ENCODE peak calls at places on chromosomes 16 and 17, in seven cellular contexts. C is anterior cingulate cortex; E is activated T-cell treated with anti-CD3 and anti-CD28 coated beads, Interleukin-2, amount 50 U/mL, for 72 hours; X is NCI-H2081 treated with DMSO at 0.1 percent for 48 hours; Z is fibroblast of pulmonary artery; P is A172; H is NCI-H1092 treated with DMSO at 0.1 percent for 48 hours. L is an unnamed sample.

GRCh38 chr17:29143894-29144293 is 36.3 kb downstream of the MYO18A start:
- DNase-seq in C (no peak), E (no peak), X (no peak), Z (no peak), P (peak), H (no peak), L (peak)

GRCh38 chr17:43437756-43438155 is 39.0 kb downstream of the ARL4D start:
- DNase-seq in C (no peak), E (no peak), X (no peak), Z (no peak), P (no peak), H (no peak), L (no peak)

GRCh38 chr17:65656390-65657250 is 95.2 kb upstream of the AXIN2 start:
- DNase-seq in C (no peak), E (peak), X (no peak), Z (peak), P (no peak), H (no peak), L (no peak)

GRCh38 chr17:14712471-14713075 is 411.7 kb downstream of the HS3ST3B1 start:
- DNase-seq in C (no peak), E (no peak), X (no peak), Z (peak), P (no peak), H (no peak), L (no peak)

GRCh38 chr16:67431077-67431804 is at the start of gene HSD11B2:
- DNase-seq in C (no peak), E (peak), X (no peak), Z (peak), P (no peak), H (peak), L (no peak)

GRCh38 chr17:3913531-3914318 is 2.5 kb downstream of the P2RX1 start:
- DNase-seq in C (peak), E (peak), X (no peak), Z (peak), P (peak), H (peak), L (peak)

GRCh38 chr16:30561212-30561816 is 3.1 kb upstream of the ZNF764 start:
- DNase-seq in C (no peak), E (no peak), X (no peak), Z (no peak), P (no peak), H (peak), L (no peak)

GRCh38 chr16:84471966-84472365 is 32.5 kb downstream of the MEAK7 start:
- DNase-seq in C (no peak), E (no peak), X (no peak), Z (no peak), P (no peak), H (no peak), L (no peak)

GRCh38 chr16:1771072-1771863 is at the start of gene NME3:
- DNase-seq in C (peak), E (peak), X (no peak), Z (peak), P (no peak), H (peak), L (peak)

GRCh38 chr16:81035975-81036750 is 521 bp downstream of the ATMIN start:
- DNase-seq in C (no peak), E (peak), X (no peak), Z (peak), P (peak), H (peak), L (peak)

GRCh38 chr16:27318399-27319256 is 4.9 kb downstream of the IL4R start:
- DNase-seq in C (no peak), E (peak), X (no peak), Z (peak), P (no peak), H (no peak), L (peak)

GRCh38 chr17:48869821-48870318 is 22.7 kb upstream of the ATP5MC1 start:
- DNase-seq in C (no peak), E (no peak), X (no peak), Z (no peak), P (no peak), H (no peak), L (no peak)

GRCh38 chr16:79933586-79933985 is 333.0 kb upstream of the MAF start:
- DNase-seq in C (no peak), E (no peak), X (no peak), Z (no peak), P (no peak), H (no peak), L (no peak)

GRCh38 chr17:45790296-45790922 is 6.3 kb downstream of the CRHR1 start:
- DNase-seq in C (no peak), E (no peak), X (no peak), Z (peak), P (no peak), H (no peak), L (no peak)

GRCh38 chr16:14106457-14106856 is 35.3 kb downstream of the MRTFB start:
- DNase-seq in C (no peak), E (no peak), X (no peak), Z (no peak), P (no peak), H (no peak), L (no peak)

GRCh38 chr17:73770115-73770848 is 126.0 kb upstream of the SDK2 start:
- DNase-seq in C (peak), E (no peak), X (peak), Z (peak), P (peak), H (peak), L (peak)

GRCh38 chr16:73000020-73000906 is 47.7 kb downstream of the ZFHX3 start:
- DNase-seq in C (peak), E (no peak), X (no peak), Z (peak), P (no peak), H (peak), L (no peak)

GRCh38 chr16:57548424-57548823 is 6.0 kb downstream of the ADGRG5 start:
- DNase-seq in C (no peak), E (no peak), X (no peak), Z (no peak), P (no peak), H (no peak), L (no peak)

GRCh38 chr17:51391992-51392654 is 131.8 kb downstream of the UTP18 start:
- DNase-seq in C (no peak), E (no peak), X (no peak), Z (no peak), P (peak), H (no peak), L (no peak)

GRCh38 chr16:11949527-11949926 is 7.7 kb upstream of the NPIPB2 start:
- DNase-seq in C (peak), E (peak), X (no peak), Z (peak), P (peak), H (peak), L (peak)

GRCh38 chr16:59252317-59252716 is 518.2 kb upstream of the GOT2 start:
- DNase-seq in C (no peak), E (no peak), X (no peak), Z (no peak), P (no peak), H (no peak), L (no peak)

GRCh38 chr16:88320947-88321634 is 61.7 kb upstream of the ZNF469 start:
- DNase-seq in C (no peak), E (no peak), X (no peak), Z (no peak), P (peak), H (no peak), L (no peak)

GRCh38 chr16:89023621-89024511 is 46.9 kb upstream of the CBFA2T3 start:
- DNase-seq in C (no peak), E (no peak), X (no peak), Z (no peak), P (no peak), H (no peak), L (no peak)

GRCh38 chr17:3914319-3914685 is 2.0 kb downstream of the P2RX1 start:
- DNase-seq in C (no peak), E (no peak), X (no peak), Z (no peak), P (no peak), H (no peak), L (no peak)

GRCh38 chr17:80790021-80790765 is 201.4 kb upstream of the CHMP6 start:
- DNase-seq in C (no peak), E (peak), X (no peak), Z (peak), P (no peak), H (no peak), L (peak)

GRCh38 chr17:82900741-82901140 is 60.9 kb upstream of the ZNF750 start:
- DNase-seq in C (no peak), E (no peak), X (no peak), Z (no peak), P (no peak), H (no peak), L (peak)

GRCh38 chr17:7314719-7315569 is at the start of gene GPS2:
- DNase-seq in C (peak), E (peak), X (peak), Z (peak), P (peak), H (peak), L (peak)

GRCh38 chr17:9346296-9346926 is 229.2 kb downstream of the STX8 start:
- DNase-seq in C (no peak), E (peak), X (no peak), Z (peak), P (no peak), H (no peak), L (peak)

GRCh38 chr16:11903906-11904305 is 11.8 kb downstream of the GSPT1 start:
- DNase-seq in C (no peak), E (no peak), X (no peak), Z (no peak), P (no peak), H (no peak), L (no peak)

GRCh38 chr17:19642373-19642893 is 6.1 kb upstream of the ALDH3A2 start:
- DNase-seq in C (no peak), E (no peak), X (no peak), Z (no peak), P (no peak), H (no peak), L (no peak)

GRCh38 chr17:49280061-49280460 is 49.5 kb upstream of the PHOSPHO1 start:
- DNase-seq in C (no peak), E (no peak), X (no peak), Z (no peak), P (no peak), H (no peak), L (no peak)

GRCh38 chr16:16012144-16012543 is 62.7 kb downstream of the ABCC1 start:
- DNase-seq in C (no peak), E (no peak), X (no peak), Z (no peak), P (no peak), H (no peak), L (no peak)

GRCh38 chr16:78655481-78656114 is 556.1 kb downstream of the WWOX start:
- DNase-seq in C (no peak), E (no peak), X (no peak), Z (no peak), P (no peak), H (no peak), L (no peak)

GRCh38 chr16:22262460-22262859 is 34.7 kb upstream of the POLR3E start:
- DNase-seq in C (no peak), E (peak), X (no peak), Z (peak), P (no peak), H (no peak), L (peak)

GRCh38 chr16:19136549-19137196 is 22.9 kb downstream of the ITPRIPL2 start:
- DNase-seq in C (no peak), E (no peak), X (no peak), Z (peak), P (no peak), H (no peak), L (no peak)

GRCh38 chr16:23435500-23435899 is 17.5 kb downstream of the COG7 start:
- DNase-seq in C (no peak), E (peak), X (peak), Z (peak), P (peak), H (peak), L (peak)

GRCh38 chr17:20935740-20936139 is 107.1 kb downstream of the USP22 start:
- DNase-seq in C (no peak), E (no peak), X (no peak), Z (peak), P (peak), H (no peak), L (peak)

GRCh38 chr17:7740481-7741001 is 23.0 kb downstream of the DNAH2 start:
- DNase-seq in C (no peak), E (no peak), X (no peak), Z (no peak), P (peak), H (peak), L (no peak)

L was measured in brain microvascular endothelial cell.